ENCODE peak calls at places on chromosomes 12 and 14, in eight cellular contexts. One of them, this sample, is unnamed.

GRCh38 chr12:3150820-3151590 is 73.8 kb downstream of the TSPAN9 start:
- DNase-seq in stimulated activated CD4-positive, alpha-beta T cell treated with anti-CD3 and anti-CD28 coated beads, Interleukin-1b, Interleukin-23, amount 100 ng/mL, for 24 hours: no peak
- DNase-seq in effector memory CD4-positive, alpha-beta T cell: no peak
- DNase-seq in occipital lobe: no peak
- DNase-seq in tibial nerve: no peak
- DNase-seq in LoVo: no peak
- DNase-seq in NCI-H2081: no peak
- DNase-seq in NCI-H146: no peak
- DNase-seq in this sample: no peak

GRCh38 chr12:124774054-124774461 is 89.6 kb downstream of the SCARB1 start:
- DNase-seq in stimulated activated CD4-positive, alpha-beta T cell treated with anti-CD3 and anti-CD28 coated beads, Interleukin-1b, Interleukin-23, amount 100 ng/mL, for 24 hours: no peak
- DNase-seq in effector memory CD4-positive, alpha-beta T cell: no peak
- DNase-seq in occipital lobe: no peak
- DNase-seq in tibial nerve: no peak
- DNase-seq in LoVo: no peak
- DNase-seq in NCI-H2081: no peak
- DNase-seq in NCI-H146: no peak
- DNase-seq in this sample: no peak

GRCh38 chr14:79586401-79586800 is 624.9 kb downstream of the DIO2 start:
- DNase-seq in stimulated activated CD4-positive, alpha-beta T cell treated with anti-CD3 and anti-CD28 coated beads, Interleukin-1b, Interleukin-23, amount 100 ng/mL, for 24 hours: no peak
- DNase-seq in effector memory CD4-positive, alpha-beta T cell: no peak
- DNase-seq in occipital lobe: no peak
- DNase-seq in tibial nerve: no peak
- DNase-seq in LoVo: no peak
- DNase-seq in NCI-H2081: no peak
- DNase-seq in NCI-H146: no peak
- DNase-seq in this sample: no peak

GRCh38 chr12:132204064-132204821 is 60.0 kb downstream of the NOC4L start:
- DNase-seq in stimulated activated CD4-positive, alpha-beta T cell treated with anti-CD3 and anti-CD28 coated beads, Interleukin-1b, Interleukin-23, amount 100 ng/mL, for 24 hours: no peak
- DNase-seq in effector memory CD4-positive, alpha-beta T cell: no peak
- DNase-seq in occipital lobe: no peak
- DNase-seq in tibial nerve: no peak
- DNase-seq in LoVo: no peak
- DNase-seq in NCI-H2081: no peak
- DNase-seq in NCI-H146: no peak
- DNase-seq in this sample: no peak

GRCh38 chr14:86596024-86596423 is 1066.1 kb downstream of the FLRT2 start:
- DNase-seq in stimulated activated CD4-positive, alpha-beta T cell treated with anti-CD3 and anti-CD28 coated beads, Interleukin-1b, Interleukin-23, amount 100 ng/mL, for 24 hours: no peak
- DNase-seq in effector memory CD4-positive, alpha-beta T cell: no peak
- DNase-seq in occipital lobe: no peak
- DNase-seq in tibial nerve: no peak
- DNase-seq in LoVo: no peak
- DNase-seq in NCI-H2081: no peak
- DNase-seq in NCI-H146: no peak
- DNase-seq in this sample: no peak

GRCh38 chr12:750356-751191 is 1.8 kb upstream of the WNK1 start:
- DNase-seq in stimulated activated CD4-positive, alpha-beta T cell treated with anti-CD3 and anti-CD28 coated beads, Interleukin-1b, Interleukin-23, amount 100 ng/mL, for 24 hours: no peak
- DNase-seq in effector memory CD4-positive, alpha-beta T cell: no peak
- DNase-seq in occipital lobe: no peak
- DNase-seq in tibial nerve: no peak
- DNase-seq in LoVo: no peak
- DNase-seq in NCI-H2081: peak; percentile 6
- DNase-seq in NCI-H146: peak; percentile 12
- DNase-seq in this sample: no peak

GRCh38 chr12:108596854-108597558 is 878 bp downstream of the TMEM119 start:
- DNase-seq in stimulated activated CD4-positive, alpha-beta T cell treated with anti-CD3 and anti-CD28 coated beads, Interleukin-1b, Interleukin-23, amount 100 ng/mL, for 24 hours: no peak
- DNase-seq in effector memory CD4-positive, alpha-beta T cell: no peak
- DNase-seq in occipital lobe: no peak
- DNase-seq in tibial nerve: no peak
- DNase-seq in LoVo: no peak
- DNase-seq in NCI-H2081: no peak
- DNase-seq in NCI-H146: peak; percentile 32
- DNase-seq in this sample: no peak

GRCh38 chr12:53737951-53738833 is 10.9 kb upstream of the CALCOCO1 start:
- DNase-seq in stimulated activated CD4-positive, alpha-beta T cell treated with anti-CD3 and anti-CD28 coated beads, Interleukin-1b, Interleukin-23, amount 100 ng/mL, for 24 hours: no peak
- DNase-seq in effector memory CD4-positive, alpha-beta T cell: peak; percentile 39
- DNase-seq in occipital lobe: no peak
- DNase-seq in tibial nerve: no peak
- DNase-seq in LoVo: no peak
- DNase-seq in NCI-H2081: no peak
- DNase-seq in NCI-H146: peak; percentile 61
- DNase-seq in this sample: no peak

GRCh38 chr12:12531194-12531593 is 31.5 kb downstream of the DUSP16 start:
- DNase-seq in stimulated activated CD4-positive, alpha-beta T cell treated with anti-CD3 and anti-CD28 coated beads, Interleukin-1b, Interleukin-23, amount 100 ng/mL, for 24 hours: no peak
- DNase-seq in effector memory CD4-positive, alpha-beta T cell: no peak
- DNase-seq in occipital lobe: no peak
- DNase-seq in tibial nerve: no peak
- DNase-seq in LoVo: no peak
- DNase-seq in NCI-H2081: no peak
- DNase-seq in NCI-H146: no peak
- DNase-seq in this sample: no peak

GRCh38 chr12:130807309-130807708 is 31.7 kb downstream of the STX2 start:
- DNase-seq in stimulated activated CD4-positive, alpha-beta T cell treated with anti-CD3 and anti-CD28 coated beads, Interleukin-1b, Interleukin-23, amount 100 ng/mL, for 24 hours: no peak
- DNase-seq in effector memory CD4-positive, alpha-beta T cell: no peak
- DNase-seq in occipital lobe: no peak
- DNase-seq in tibial nerve: no peak
- DNase-seq in LoVo: no peak
- DNase-seq in NCI-H2081: no peak
- DNase-seq in NCI-H146: no peak
- DNase-seq in this sample: no peak

GRCh38 chr12:3964404-3964803 is 91.2 kb upstream of the PARP11 start:
- DNase-seq in stimulated activated CD4-positive, alpha-beta T cell treated with anti-CD3 and anti-CD28 coated beads, Interleukin-1b, Interleukin-23, amount 100 ng/mL, for 24 hours: no peak
- DNase-seq in effector memory CD4-positive, alpha-beta T cell: no peak
- DNase-seq in occipital lobe: no peak
- DNase-seq in tibial nerve: no peak
- DNase-seq in LoVo: no peak
- DNase-seq in NCI-H2081: no peak
- DNase-seq in NCI-H146: no peak
- DNase-seq in this sample: no peak

GRCh38 chr14:68079941-68080697 is 260.5 kb downstream of the RAD51B start:
- DNase-seq in stimulated activated CD4-positive, alpha-beta T cell treated with anti-CD3 and anti-CD28 coated beads, Interleukin-1b, Interleukin-23, amount 100 ng/mL, for 24 hours: no peak
- DNase-seq in effector memory CD4-positive, alpha-beta T cell: no peak
- DNase-seq in occipital lobe: no peak
- DNase-seq in tibial nerve: no peak
- DNase-seq in LoVo: no peak
- DNase-seq in NCI-H2081: no peak
- DNase-seq in NCI-H146: peak; percentile 56
- DNase-seq in this sample: no peak

GRCh38 chr14:24438198-24439095 is 4.1 kb downstream of the SDR39U1 start:
- DNase-seq in stimulated activated CD4-positive, alpha-beta T cell treated with anti-CD3 and anti-CD28 coated beads, Interleukin-1b, Interleukin-23, amount 100 ng/mL, for 24 hours: no peak
- DNase-seq in effector memory CD4-positive, alpha-beta T cell: no peak
- DNase-seq in occipital lobe: no peak
- DNase-seq in tibial nerve: no peak
- DNase-seq in LoVo: no peak
- DNase-seq in NCI-H2081: no peak
- DNase-seq in NCI-H146: no peak
- DNase-seq in this sample: no peak

This sample was measured in activated T-helper 1 cell treated with Interleukin-2 at 50 U/mL for 16 hours.